ENCODE peak calls at places on chromosomes 16 and 17, in six cellular contexts. W is H9, P is IMR-90, T is mesenchymal stem cell, D is H1, X is mesendoderm. A is an unnamed sample.

GRCh38 chr17:81096741-81097133 is 61.8 kb downstream of the BAIAP2 start:
- DNase-seq in W (no peak), P (no peak), T (peak; percentile 56), D (no peak), X (no peak), A (no peak)

GRCh38 chr17:17740627-17741237 is 59.5 kb downstream of the RAI1 start:
- DNase-seq in W (peak; percentile 71), P (no peak), T (no peak), D (no peak), X (no peak), A (no peak)

GRCh38 chr16:89499767-89500166 is 8.4 kb upstream of the SPG7 start:
- DNase-seq in W (no peak), P (no peak), T (no peak), D (no peak), X (no peak), A (no peak)

GRCh38 chr17:79801156-79802038 is 4.5 kb upstream of the CBX8 start:
- DNase-seq in W (peak; percentile 60), P (no peak), T (no peak), D (no peak), X (no peak), A (no peak)

GRCh38 chr16:88405325-88406060 is 22.7 kb downstream of the ZNF469 start:
- DNase-seq in W (no peak), P (peak; percentile 46), T (no peak), D (no peak), X (no peak), A (no peak)

GRCh38 chr16:67714522-67714921 is 4.6 kb downstream of the GFOD2 start:
- DNase-seq in W (no peak), P (no peak), T (no peak), D (no peak), X (no peak), A (no peak)

GRCh38 chr16:68782198-68783174 is 45.4 kb downstream of the CDH1 start:
- DNase-seq in W (no peak), P (no peak), T (no peak), D (no peak), X (no peak), A (no peak)

GRCh38 chr17:38891441-38891840 is 21.6 kb downstream of the LASP1 start:
- DNase-seq in W (no peak), P (no peak), T (no peak), D (no peak), X (no peak), A (no peak)

GRCh38 chr17:46764709-46765401 is 53.6 kb downstream of the WNT3 start:
- DNase-seq in W (no peak), P (peak; percentile 86), T (peak; percentile 32), D (no peak), X (peak; percentile 64), A (no peak)

GRCh38 chr17:82440377-82440981 is 10.1 kb downstream of the CYBC1 start:
- DNase-seq in W (peak; percentile 36), P (no peak), T (no peak), D (no peak), X (no peak), A (no peak)

GRCh38 chr17:42288078-42288984 is at the start of gene STAT5A:
- DNase-seq in W (peak; percentile 81), P (peak; percentile 69), T (peak; percentile 85), D (no peak), X (peak; percentile 81), A (no peak)

GRCh38 chr17:37683454-37683984 is 40.3 kb upstream of the DDX52 start:
- DNase-seq in W (no peak), P (no peak), T (no peak), D (no peak), X (no peak), A (no peak)

GRCh38 chr16:1050466-1050865 is 22.1 kb upstream of the SSTR5 start:
- DNase-seq in W (no peak), P (no peak), T (no peak), D (no peak), X (no peak), A (no peak)

GRCh38 chr17:75846701-75847594 is 2.7 kb upstream of the UNC13D start:
- DNase-seq in W (no peak), P (no peak), T (no peak), D (no peak), X (no peak), A (no peak)

GRCh38 chr17:5563451-5563850 is 20.9 kb downstream of the NLRP1 start:
- DNase-seq in W (no peak), P (peak; percentile 62), T (no peak), D (no peak), X (no peak), A (no peak)

GRCh38 chr17:22217135-22217534 is 524.8 kb downstream of the KCNJ18 start:
- DNase-seq in W (no peak), P (no peak), T (no peak), D (no peak), X (peak; percentile 51), A (peak; percentile 0)

GRCh38 chr16:89973654-89974335 is 25.2 kb downstream of the DEF8 start:
- DNase-seq in W (no peak), P (no peak), T (no peak), D (no peak), X (no peak), A (no peak)

GRCh38 chr17:35568561-35568960 is 7.9 kb upstream of the SLFN14 start:
- DNase-seq in W (no peak), P (peak; percentile 62), T (peak; percentile 80), D (no peak), X (peak; percentile 48), A (no peak)

GRCh38 chr16:77833906-77834599 is 45.7 kb downstream of the VAT1L start:
- DNase-seq in W (peak; percentile 75), P (peak; percentile 89), T (peak; percentile 78), D (peak; percentile 41), X (peak; percentile 99), A (peak; percentile 68)

GRCh38 chr17:83201206-83202001 is 122.0 kb downstream of the METRNL start:
- DNase-seq in W (no peak), P (no peak), T (no peak), D (no peak), X (no peak), A (no peak)

GRCh38 chr16:53219795-53220194 is 165.0 kb downstream of the CHD9 start:
- DNase-seq in W (no peak), P (peak; percentile 69), T (peak; percentile 45), D (no peak), X (no peak), A (no peak)

GRCh38 chr17:46943511-46944393 is 20.8 kb downstream of the GOSR2 start:
- DNase-seq in W (peak; percentile 77), P (peak; percentile 36), T (peak; percentile 69), D (no peak), X (peak; percentile 68), A (no peak)

GRCh38 chr17:6085812-6086211 is 15.6 kb downstream of the WSCD1 start:
- DNase-seq in W (no peak), P (no peak), T (no peak), D (no peak), X (no peak), A (no peak)

GRCh38 chr16:9119795-9120194 is 28.4 kb downstream of the HAPSTR1 start:
- DNase-seq in W (no peak), P (peak; percentile 84), T (no peak), D (no peak), X (no peak), A (no peak)

DNA sequence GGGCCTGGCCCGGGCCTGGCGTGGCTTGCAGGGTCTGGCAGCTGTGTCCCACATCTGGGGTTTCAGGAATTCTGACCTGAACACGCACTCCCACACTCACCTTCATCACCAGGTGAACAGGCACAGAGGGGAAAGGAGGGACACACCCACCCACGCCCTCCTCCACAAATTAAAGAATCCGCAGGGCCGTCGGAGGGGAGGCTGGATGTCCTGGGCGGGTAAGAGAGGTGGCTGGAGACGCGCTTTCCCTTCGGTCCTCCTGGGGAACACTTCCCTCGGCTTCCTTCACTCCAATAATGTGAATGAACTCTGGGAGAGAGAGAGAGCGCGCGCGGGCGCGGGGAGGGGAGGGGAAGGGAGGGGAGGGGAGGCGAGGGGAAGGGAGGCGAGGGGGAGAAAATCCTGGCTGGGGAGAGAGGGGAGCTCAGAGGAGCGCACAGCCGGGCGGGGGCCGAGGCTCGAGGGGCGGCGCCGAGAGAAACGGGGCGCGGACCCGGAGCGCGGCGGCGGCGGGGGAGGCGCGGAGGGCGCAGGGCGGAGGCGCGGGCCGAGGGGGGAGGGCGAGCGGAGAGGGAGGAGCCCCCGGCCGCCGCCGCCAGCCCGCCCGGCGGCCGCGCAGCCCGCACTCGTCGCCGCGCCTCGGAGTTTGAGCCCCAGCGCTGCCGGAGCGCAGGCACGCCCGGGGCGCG is at the start of gene CACNG4:
- DNase-seq in W (no peak), P (no peak), T (no peak), D (no peak), X (peak; percentile 62), A (no peak)
- H2BK5ac ChIP-seq in W (no peak within 1 kb of the TSS), P (no peak within 1 kb of the TSS), T (no peak within 1 kb of the TSS), D (no peak within 1 kb of the TSS), X (no peak within 1 kb of the TSS), A (no peak within 1 kb of the TSS)

DNA sequence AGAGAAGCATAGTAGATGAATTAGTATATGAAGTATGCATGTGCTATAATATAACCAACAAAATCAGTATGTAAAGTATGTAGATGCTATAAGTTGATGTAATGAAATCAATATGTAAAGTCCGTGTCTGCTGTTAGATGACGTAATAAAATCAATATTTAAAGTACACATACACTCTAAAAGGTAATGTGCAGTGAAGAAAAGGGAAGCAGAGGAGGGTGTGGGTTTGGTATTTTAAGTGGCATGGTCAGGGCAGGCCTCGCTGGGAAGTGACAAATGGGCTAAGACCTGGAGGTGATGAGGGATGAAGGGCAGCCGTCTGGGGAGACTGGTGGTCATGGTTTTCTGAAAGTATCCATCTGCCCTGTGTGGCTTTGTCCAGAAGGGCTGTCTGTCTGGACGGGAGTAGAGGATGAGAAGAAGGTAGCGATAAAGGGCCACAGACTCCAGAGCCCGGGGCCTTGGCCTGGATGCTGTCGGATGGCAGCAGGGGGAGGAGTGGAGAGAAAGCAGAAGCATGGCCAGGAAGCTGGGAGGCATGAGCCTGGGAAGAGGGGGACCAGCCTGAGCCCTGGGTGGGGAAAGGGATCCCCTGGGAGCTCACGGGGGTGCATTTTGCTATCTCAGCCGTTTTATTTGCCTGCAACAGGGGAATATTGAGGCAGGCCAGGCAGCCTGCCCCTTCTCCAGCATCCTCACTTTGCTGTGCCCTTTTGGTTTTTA is 121.6 kb downstream of the NTN1 start:
- DNase-seq in W (no peak), P (no peak), T (no peak), D (no peak), X (no peak), A (no peak)
- H3K4me1 ChIP-seq in W (no peaks in the 10 kb centered on the region), P (no peaks in the 10 kb centered on the region), T (peaks cover 2% of the 10 kb centered on the region), D (no peaks in the 10 kb centered on the region), X (peaks cover 8% of the 10 kb centered on the region), A (peaks cover 7% of the 10 kb centered on the region)

GRCh38 chr17:16652847-16653366 is 743 bp downstream of the ZNF624 start:
- DNase-seq in W (no peak), P (no peak), T (peak; percentile 14), D (no peak), X (peak; percentile 9), A (no peak)
- H2BK5ac ChIP-seq in W (no peak overlapping the region), P (peak overlapping the region; percentile 19), T (no peak overlapping the region), D (no peak overlapping the region), X (no peak overlapping the region), A (no peak overlapping the region)

GRCh38 chr17:7834554-7834890 is 505 bp downstream of the KDM6B start:
- DNase-seq in W (peak; percentile 73), P (no peak), T (peak; percentile 81), D (no peak), X (no peak), A (peak; percentile 47)

GRCh38 chr17:7837375-7838290 is 3.6 kb downstream of the KDM6B start:
- DNase-seq in W (no peak), P (no peak), T (no peak), D (no peak), X (peak; percentile 51), A (no peak)

GRCh38 chr17:7836596-7837374 is 2.8 kb downstream of the KDM6B start:
- DNase-seq in W (peak; percentile 100), P (peak; percentile 95), T (peak; percentile 99), D (peak; percentile 91), X (peak; percentile 99), A (peak; percentile 98)

GRCh38 chr17:7834891-7835817 is 1.1 kb downstream of the KDM6B start:
- DNase-seq in W (peak; percentile 100), P (peak; percentile 99), T (peak; percentile 99), D (peak; percentile 97), X (peak; percentile 100), A (peak; percentile 99)

GRCh38 chr17:7835818-7836595 is 2.0 kb downstream of the KDM6B start:
- DNase-seq in W (no peak), P (peak; percentile 58), T (peak; percentile 91), D (no peak), X (peak; percentile 66), A (no peak)
- H3K4me1 ChIP-seq in W (peaks cover 2% of the 10 kb centered on the region), P (peaks cover 15% of the 10 kb centered on the region), T (peaks cover 31% of the 10 kb centered on the region), D (peaks cover 16% of the 10 kb centered on the region), X (peaks cover 6% of the 10 kb centered on the region), A (peaks cover 40% of the 10 kb centered on the region)